ENCODE peak calls at places on chromosomes 12 and 14, in eight cellular contexts. R is colonic mucosa; S is aorta; P is tibial artery; K is CD8-positive, alpha-beta memory T cell; E is neural progenitor cell; M is CD8-positive, alpha-beta T cell; T is fibroblast of lung. W is an unnamed sample. For H3K27me3 and H3K36me3, the result is how much of the 10 kb centered on the place peaks cover.

GRCh38 chr12:129716825-129717224 is 187.0 kb downstream of the TMEM132D start:
- DNase-seq in M (no peak), S (no peak), E (no peak), K (no peak), P (no peak), R (no peak), T (no peak), W (no peak)

GRCh38 chr12:125159687-125160086 is 94.5 kb downstream of the AACS start:
- DNase-seq in P (no peak), M (no peak), K (no peak), R (no peak), T (no peak), S (no peak), E (peak), W (peak)

GRCh38 chr14:55938249-55938791 is 179.9 kb upstream of the PELI2 start:
- DNase-seq in P (no peak), R (no peak), M (no peak), S (no peak), E (no peak), T (peak), K (no peak), W (no peak)

GRCh38 chr12:6827982-6828670 is at the start of gene P3H3:
- DNase-seq in T (peak), M (no peak), K (no peak), E (peak), S (peak), R (no peak), P (no peak), W (peak)

GRCh38 chr12:28027328-28027727 is 54.8 kb upstream of the PTHLH start:
- DNase-seq in K (no peak), E (no peak), T (peak), M (no peak), P (no peak), S (no peak), R (no peak), W (no peak)

GRCh38 chr14:60649815-60650381 is 621 bp upstream of the SIX1 start:
- DNase-seq in S (no peak), E (peak), P (peak), T (no peak), R (no peak), M (no peak), K (no peak), W (peak)

GRCh38 chr14:28494196-28494595 is 272.4 kb upstream of the FOXG1 start:
- DNase-seq in R (no peak), K (no peak), S (no peak), M (no peak), T (peak), P (no peak), E (no peak), W (no peak)

GRCh38 chr12:2396448-2396871 is 343.7 kb downstream of the CACNA1C start:
- DNase-seq in T (peak), P (peak), E (no peak), M (no peak), S (peak), K (no peak), R (peak), W (no peak)

GRCh38 chr14:102917469-102918211 is 4.8 kb upstream of the AMN start:
- DNase-seq in R (peak), P (no peak), S (peak), M (peak), E (peak), K (peak), T (peak), W (peak)

GRCh38 chr12:109448707-109449390 is 28.3 kb downstream of the KCTD10 start:
- DNase-seq in M (no peak), P (no peak), K (no peak), S (no peak), E (no peak), T (no peak), R (peak), W (no peak)

GRCh38 chr14:89330236-89331002 is 86.6 kb downstream of the FOXN3 start:
- DNase-seq in E (no peak), S (no peak), K (no peak), P (peak), T (peak), R (no peak), M (no peak), W (no peak)

GRCh38 chr12:38137716-38138115 is 178.9 kb upstream of the ALG10B start:
- DNase-seq in R (no peak), S (no peak), K (no peak), P (no peak), E (no peak), M (no peak), T (no peak), W (no peak)

GRCh38 chr12:1576410-1577240 is 17.8 kb downstream of the FBXL14 start:
- DNase-seq in M (no peak), T (peak), S (no peak), K (no peak), P (peak), E (no peak), R (peak), W (no peak)

GRCh38 chr12:122918827-122919226 is 22.9 kb upstream of the VPS37B start:
- DNase-seq in R (no peak), E (no peak), M (no peak), P (no peak), S (no peak), K (no peak), T (peak), W (no peak)
- H3K4me3 ChIP-seq in R (no peak), E (no peak), M (no peak), P (no peak), S (no peak), K (no peak), T (no peak), W (no peak)

GRCh38 chr12:102415515-102415914 is 64.8 kb downstream of the IGF1 start:
- DNase-seq in K (no peak), P (no peak), R (no peak), M (no peak), S (no peak), E (no peak), T (no peak), W (no peak)
- H3K27me3 ChIP-seq in K (under half), P (under half), R (under half), M (under half), S (under half), E (under half), T (under half), W (under half)

DNA sequence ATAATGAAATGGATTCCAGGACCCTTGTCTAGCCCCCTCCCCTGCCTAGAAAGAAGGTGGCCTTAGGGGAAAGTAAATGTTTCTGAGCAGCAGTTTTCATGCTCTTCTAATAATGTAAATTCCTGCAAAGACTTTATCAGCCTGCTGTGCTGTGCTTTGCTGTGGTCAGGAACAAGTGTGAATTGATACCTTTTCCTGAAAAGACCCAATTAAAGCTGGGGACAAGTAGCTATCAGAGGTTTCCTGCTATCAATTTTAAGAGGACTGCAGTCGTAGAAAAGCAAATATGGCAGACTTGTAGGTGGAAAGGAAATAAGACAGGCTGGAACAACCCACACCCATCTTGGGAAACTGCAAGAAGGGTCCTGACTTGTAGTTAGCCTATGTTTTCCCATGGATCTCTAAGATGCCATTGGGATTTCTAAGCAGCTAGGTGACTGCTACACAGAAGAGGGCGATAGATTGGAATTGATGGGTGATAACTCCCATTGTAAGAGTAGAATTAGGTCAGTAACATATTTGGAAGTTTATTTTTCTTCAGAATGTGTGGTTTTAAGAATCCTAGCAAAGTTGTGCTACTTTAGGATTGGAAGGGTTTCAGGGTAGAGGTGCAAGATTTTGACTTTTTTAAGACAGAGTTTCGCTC is 3.1 kb downstream of the DYNLL1 start:
- DNase-seq in S (no peak), T (no peak), E (no peak), K (no peak), M (no peak), P (no peak), R (no peak), W (peak)
- H3K36me3 ChIP-seq in S (under half), T (under half), E (under half), K (under half), M (under half), P (under half), R (under half), W (under half)

GRCh38 chr14:105060751-105061427 is 4.3 kb downstream of the GPR132 start:
- DNase-seq in R (no peak), K (peak), T (no peak), P (no peak), E (no peak), S (no peak), M (peak), W (peak)
- H3K4me3 ChIP-seq in R (peak), K (peak), T (no peak), P (no peak), E (no peak), S (no peak), M (peak), W (no peak)

GRCh38 chr12:19449814-19450213 is 10.5 kb downstream of the AEBP2 start:
- DNase-seq in K (no peak), T (no peak), R (no peak), M (no peak), P (no peak), E (no peak), S (no peak), W (no peak)

GRCh38 chr12:19443585-19443984 is 4.3 kb downstream of the AEBP2 start:
- DNase-seq in P (no peak), E (no peak), T (no peak), R (no peak), S (no peak), K (no peak), M (no peak), W (no peak)

GRCh38 chr12:19444097-19444496 is 4.8 kb downstream of the AEBP2 start:
- DNase-seq in P (peak), K (no peak), T (no peak), M (no peak), E (no peak), S (no peak), R (no peak), W (no peak)

GRCh38 chr12:19450362-19450761 is 11.1 kb downstream of the AEBP2 start:
- DNase-seq in T (no peak), M (no peak), K (no peak), E (no peak), R (no peak), S (no peak), P (peak), W (no peak)

DNA sequence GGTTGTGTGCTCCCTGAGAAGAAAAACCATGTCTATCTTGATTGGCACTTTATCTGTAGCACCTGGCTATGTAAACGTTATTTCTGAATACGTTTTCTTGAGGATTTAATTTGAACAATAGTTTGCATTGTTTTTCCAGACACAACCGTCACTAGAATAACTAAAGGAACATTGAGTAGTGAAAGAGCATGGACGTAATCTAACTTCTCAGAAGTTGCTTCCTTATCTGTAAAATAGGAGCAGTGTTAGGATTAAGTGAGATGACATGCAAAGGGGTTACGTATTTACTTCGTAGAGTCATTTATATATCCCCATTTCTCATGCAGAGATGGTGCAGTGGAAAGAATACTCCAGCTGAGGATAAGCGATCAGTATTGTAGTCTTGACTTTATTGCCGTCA is 8.1 kb downstream of the AEBP2 start:
- DNase-seq in M (no peak), E (no peak), S (no peak), T (no peak), P (no peak), R (no peak), K (no peak), W (no peak)
- H3K27me3 ChIP-seq in M (under half), E (under half), S (under half), T (under half), P (under half), R (under half), K (under half), W (under half)

GRCh38 chr12:68833508-68833907 is 25.5 kb downstream of the MDM2 start:
- DNase-seq in P (no peak), E (no peak), S (no peak), K (no peak), T (no peak), M (no peak), R (no peak), W (no peak)
- H3K36me3 ChIP-seq in P (half or more), E (under half), S (under half), K (under half), T (under half), M (under half), R (under half), W (under half)

GRCh38 chr12:4564819-4565218 is 2.8 kb downstream of the DYRK4 start:
- DNase-seq in K (no peak), T (no peak), P (no peak), M (no peak), E (no peak), S (no peak), R (no peak), W (no peak)

GRCh38 chr12:4562034-4562657 is at the start of gene DYRK4:
- DNase-seq in R (peak), K (no peak), T (peak), E (peak), S (peak), M (no peak), P (peak), W (peak)

GRCh38 chr12:4567073-4567881 is 5.3 kb downstream of the DYRK4 start:
- DNase-seq in P (no peak), E (no peak), R (no peak), M (no peak), S (no peak), T (no peak), K (no peak), W (no peak)

GRCh38 chr12:4563336-4563735 is 1.3 kb downstream of the DYRK4 start:
- DNase-seq in E (no peak), R (no peak), K (no peak), T (no peak), M (no peak), P (no peak), S (no peak), W (no peak)

GRCh38 chr12:4566474-4566873 is 4.5 kb downstream of the DYRK4 start:
- DNase-seq in R (no peak), K (no peak), E (no peak), M (no peak), P (no peak), S (no peak), T (no peak), W (no peak)
- H3K4me3 ChIP-seq in R (no peak), K (no peak), E (no peak), M (no peak), P (no peak), S (no peak), T (no peak), W (no peak)

GRCh38 chr14:37602605-37603453 is 7.4 kb downstream of the TTC6 start:
- DNase-seq in R (peak), E (no peak), S (no peak), T (no peak), K (no peak), P (no peak), M (no peak), W (no peak)

GRCh38 chr14:37600880-37601741 is 5.7 kb downstream of the TTC6 start:
- DNase-seq in T (no peak), K (no peak), P (no peak), M (no peak), S (no peak), E (no peak), R (peak), W (no peak)

GRCh38 chr14:37601849-37602248 is 6.4 kb downstream of the TTC6 start:
- DNase-seq in P (no peak), S (no peak), K (no peak), R (peak), E (no peak), T (no peak), M (no peak), W (no peak)

GRCh38 chr14:37599527-37600368 is 4.3 kb downstream of the TTC6 start:
- DNase-seq in K (no peak), R (peak), P (no peak), T (no peak), M (no peak), E (peak), S (no peak), W (peak)

DNA sequence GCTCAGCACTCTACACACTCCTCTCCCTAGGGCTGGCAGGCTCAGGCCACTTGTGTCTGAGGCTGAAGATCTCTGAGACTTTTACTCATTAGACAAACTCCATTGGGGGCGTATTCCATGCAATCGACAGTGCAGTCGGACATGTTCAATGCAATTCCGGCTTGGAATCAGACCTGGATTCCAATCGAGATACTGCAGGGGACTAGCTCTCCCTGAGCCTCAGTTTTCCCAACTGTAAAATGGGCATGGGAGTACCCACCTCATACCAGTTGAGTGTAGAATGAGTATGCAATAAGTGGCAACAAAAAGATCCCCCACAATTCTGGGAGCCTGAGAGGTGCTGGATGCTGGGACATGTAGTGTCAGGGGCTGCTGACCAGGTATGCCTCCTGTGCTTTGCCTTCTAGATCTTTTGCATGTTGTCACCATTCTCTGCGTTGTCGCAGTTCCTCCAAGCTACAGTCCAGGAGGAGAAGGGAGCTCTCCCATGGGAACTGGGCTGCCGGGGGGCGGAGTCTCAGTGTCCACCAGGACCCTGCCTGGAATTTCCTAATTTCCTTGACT is 8.3 kb downstream of the TTC6 start:
- DNase-seq in M (no peak), K (no peak), R (no peak), S (no peak), E (no peak), T (no peak), P (no peak), W (no peak)
- H3K27me3 ChIP-seq in M (under half), K (under half), R (under half), S (under half), E (half or more), T (half or more), P (under half), W (half or more)